ENCODE peak calls at places on chromosomes 13 and 19, in four cellular contexts. G is esophagus muscularis mucosa, Y is cardiac muscle cell, I is H1. Z is an unnamed sample.

GRCh38 chr13:39825886-39826285 is 170.4 kb downstream of the COG6 start:
- DNase-seq in G (no peak), Y (no peak), I (no peak), Z (no peak)

GRCh38 chr13:43057653-43058317 is 34.4 kb downstream of the DNAJC15 start:
- DNase-seq in G (no peak), Y (peak; percentile 38), I (no peak), Z (no peak)

GRCh38 chr19:40599331-40600085 is 1.7 kb upstream of the LTBP4 start:
- DNase-seq in G (no peak), Y (no peak), I (no peak), Z (peak; percentile 73)

GRCh38 chr13:97018029-97018819 is 23.9 kb upstream of the OXGR1 start:
- DNase-seq in G (no peak), Y (peak; percentile 75), I (no peak), Z (no peak)

GRCh38 chr13:86567119-86567518 is 767.9 kb upstream of the SLITRK6 start:
- DNase-seq in G (no peak), Y (no peak), I (no peak), Z (no peak)

GRCh38 chr19:18091217-18091608 is 4.5 kb upstream of the IL12RB1 start:
- DNase-seq in G (no peak), Y (no peak), I (no peak), Z (peak; percentile 74)

GRCh38 chr19:14450168-14450874 is 17.2 kb downstream of the PKN1 start:
- DNase-seq in G (no peak), Y (no peak), I (peak; percentile 94), Z (peak; percentile 64)

GRCh38 chr13:31115616-31116015 is 46.1 kb downstream of the HSPH1 start:
- DNase-seq in G (peak; percentile 90), Y (no peak), I (no peak), Z (no peak)

GRCh38 chr19:43545276-43545675 is 12.3 kb downstream of the ZNF575 start:
- DNase-seq in G (no peak), Y (no peak), I (no peak), Z (no peak)

GRCh38 chr13:75485286-75486062 is 3.5 kb upstream of the TBC1D4 start:
- DNase-seq in G (no peak), Y (peak; percentile 60), I (no peak), Z (no peak)

GRCh38 chr13:93169980-93170379 is 56.6 kb upstream of the GPC6 start:
- DNase-seq in G (no peak), Y (peak; percentile 53), I (no peak), Z (no peak)

GRCh38 chr19:18856385-18857126 is 24.8 kb downstream of the UPF1 start:
- DNase-seq in G (no peak), Y (peak; percentile 58), I (no peak), Z (no peak)

GRCh38 chr13:33787051-33787591 is 30.8 kb upstream of the RFC3 start:
- DNase-seq in G (no peak), Y (no peak), I (no peak), Z (no peak)

GRCh38 chr13:95858286-95859075 is 181.5 kb downstream of the DNAJC3 start:
- DNase-seq in G (no peak), Y (peak; percentile 85), I (no peak), Z (no peak)

GRCh38 chr13:73924607-73925006 is 209.6 kb downstream of the KLF12 start:
- DNase-seq in G (no peak), Y (no peak), I (no peak), Z (no peak)

DNA sequence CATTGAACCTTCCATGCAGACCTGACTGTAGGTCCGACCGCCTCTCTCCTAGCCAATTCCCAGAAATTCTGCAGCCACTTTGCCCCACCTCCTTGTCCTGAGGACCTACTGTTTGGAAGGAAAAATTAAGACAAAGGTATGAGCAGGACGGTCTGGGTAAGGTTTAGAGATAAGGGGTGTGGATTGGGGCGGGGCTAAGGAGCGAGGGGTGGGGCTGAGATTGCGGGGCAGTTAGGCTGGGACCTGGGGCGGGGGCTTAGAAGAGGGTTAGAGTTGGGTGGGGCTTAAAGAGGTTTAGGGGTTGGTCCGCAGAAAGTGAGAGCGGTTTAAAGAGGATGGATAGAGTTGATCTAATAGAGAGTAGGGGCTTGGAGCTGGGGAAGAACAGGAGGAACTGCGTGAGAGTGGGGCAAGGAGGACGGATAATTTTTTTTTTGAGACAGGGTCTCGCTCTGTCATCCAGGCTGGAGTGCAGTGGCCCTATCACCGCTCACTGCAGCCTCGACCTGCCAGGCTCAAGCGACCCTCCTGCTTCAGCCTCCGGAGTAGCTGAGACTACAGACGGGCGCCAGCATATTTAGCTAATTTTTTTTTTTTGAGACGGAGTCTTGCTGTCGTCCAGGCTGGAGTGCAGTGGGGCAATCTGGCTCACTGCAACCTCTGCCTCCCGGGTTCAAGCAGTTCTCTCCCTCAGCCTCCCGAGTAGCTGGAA is 1.7 kb upstream of the ZNF865 start:
- DNase-seq in G (no peak), Y (no peak), I (no peak), Z (no peak)
- H3K4me3 ChIP-seq in G (peak overlapping the region; percentile 87), Y (no peak overlapping the region), I (no peak overlapping the region), Z (no peak overlapping the region)

DNA sequence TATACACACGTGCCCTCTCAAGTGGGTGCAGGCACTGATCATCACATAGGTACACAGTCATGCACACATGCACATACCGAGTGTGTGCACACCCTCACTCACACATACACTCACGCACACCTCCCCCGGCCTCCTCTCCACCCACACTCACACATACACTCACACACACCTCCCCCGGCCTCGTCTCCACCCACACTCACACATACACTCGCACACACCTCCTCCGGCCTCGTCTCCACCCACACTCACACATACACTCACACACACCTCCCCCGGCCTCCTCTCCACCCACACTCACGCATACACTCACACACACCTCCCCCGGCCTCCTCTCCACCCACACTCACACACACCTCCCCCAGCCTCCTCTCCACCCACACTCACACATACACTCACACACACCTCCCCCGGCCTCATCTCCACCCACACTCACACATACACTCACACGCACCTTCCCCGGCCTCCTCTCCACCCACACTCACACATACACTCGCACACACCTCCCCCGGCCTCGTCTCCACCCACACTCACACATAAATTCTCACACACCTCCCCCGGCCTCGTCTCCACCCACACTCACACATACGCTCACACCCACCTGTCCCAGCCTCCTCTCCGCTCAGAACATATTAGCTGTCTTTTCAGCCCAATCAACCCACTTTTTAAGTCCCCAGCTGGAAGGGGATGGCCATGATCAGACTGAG is 105.2 kb upstream of the VSTM2B start:
- DNase-seq in G (no peak), Y (no peak), I (no peak), Z (no peak)
- H3K27ac ChIP-seq in G (no peak overlapping the region), Y (no peak overlapping the region), I (no peak overlapping the region), Z (no peak overlapping the region)

GRCh38 chr19:2045501-2046045 is 5.5 kb downstream of the MKNK2 start:
- DNase-seq in G (no peak), Y (no peak), I (no peak), Z (peak; percentile 71)

GRCh38 chr19:2047076-2047448 is 4.0 kb downstream of the MKNK2 start:
- DNase-seq in G (no peak), Y (no peak), I (no peak), Z (no peak)

GRCh38 chr19:2044709-2045500 is 6.1 kb downstream of the MKNK2 start:
- DNase-seq in G (no peak), Y (no peak), I (no peak), Z (no peak)

GRCh38 chr19:2047449-2048103 is 3.5 kb downstream of the MKNK2 start:
- DNase-seq in G (no peak), Y (no peak), I (no peak), Z (peak; percentile 70)

DNA sequence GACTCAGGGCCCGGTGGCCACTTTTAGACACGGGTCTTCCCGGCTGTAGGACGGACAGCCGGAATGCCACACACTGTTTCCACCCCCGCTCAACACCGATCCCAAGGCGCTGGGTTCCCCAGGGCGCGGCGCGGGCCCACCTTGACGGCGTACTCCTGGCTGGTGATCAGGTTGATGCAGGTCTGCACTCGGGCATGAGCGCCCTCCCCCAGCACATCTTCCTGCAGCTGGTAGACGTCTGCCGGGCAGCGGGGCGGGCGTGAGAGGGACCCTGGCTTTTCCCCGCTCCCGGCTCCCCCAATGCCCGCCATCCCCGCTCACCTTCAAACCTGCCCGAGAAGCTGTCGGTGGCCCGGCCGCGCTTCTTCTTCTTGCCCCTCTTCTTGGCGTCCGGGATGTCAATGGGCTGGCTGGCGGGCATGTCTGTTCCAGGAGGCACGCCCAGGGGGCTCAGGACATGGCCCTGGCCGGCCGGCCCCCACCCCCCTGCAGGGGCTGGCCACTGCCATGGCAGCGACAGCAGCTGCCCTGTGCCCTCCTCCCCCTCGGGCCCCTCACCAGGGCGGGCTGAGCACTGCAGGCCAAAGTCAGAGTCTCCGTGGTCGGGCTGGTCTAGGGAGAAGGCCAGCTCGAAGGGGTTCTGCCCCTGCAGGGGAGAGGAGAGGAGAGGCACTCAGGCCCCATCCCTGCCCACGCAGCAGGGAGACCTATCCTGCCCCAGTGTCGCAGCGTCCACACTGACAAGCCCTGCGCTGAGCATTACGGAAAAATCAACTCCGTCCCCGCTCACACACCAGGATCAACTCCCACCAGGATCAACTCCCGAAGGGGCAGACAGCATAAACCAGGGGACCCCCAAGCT is 4.8 kb downstream of the MKNK2 start:
- DNase-seq in G (no peak), Y (no peak), I (no peak), Z (no peak)
- H3K4me1 ChIP-seq in G (peaks cover 86% of the 10 kb centered on the region), Y (peaks cover 21% of the 10 kb centered on the region), I (peaks cover 28% of the 10 kb centered on the region), Z (peaks cover 24% of the 10 kb centered on the region)

GRCh38 chr19:48862827-48863226 is 5.6 kb downstream of the PLEKHA4 start:
- DNase-seq in G (no peak), Y (no peak), I (no peak), Z (no peak)

GRCh38 chr19:48861313-48861712 is 7.1 kb downstream of the PLEKHA4 start:
- DNase-seq in G (no peak), Y (no peak), I (no peak), Z (no peak)

GRCh38 chr19:48856921-48857320 is 11.5 kb downstream of the PLEKHA4 start:
- DNase-seq in G (no peak), Y (no peak), I (no peak), Z (no peak)

GRCh38 chr19:48859711-48860572 is 8.5 kb downstream of the PLEKHA4 start:
- DNase-seq in G (no peak), Y (no peak), I (no peak), Z (no peak)

GRCh38 chr19:48858984-48859710 is 9.3 kb downstream of the PLEKHA4 start:
- DNase-seq in G (no peak), Y (no peak), I (no peak), Z (peak; percentile 65)
- H3K4me3 ChIP-seq in G (peak overlapping the region; percentile 23), Y (no peak overlapping the region), I (no peak overlapping the region), Z (no peak overlapping the region)

GRCh38 chr13:48489666-48490065 is 43.2 kb downstream of the RCBTB2 start:
- DNase-seq in G (no peak), Y (no peak), I (no peak), Z (no peak)
- H3K27ac ChIP-seq in G (no peak overlapping the region), Y (no peak overlapping the region), I (no peak overlapping the region), Z (no peak overlapping the region)

GRCh38 chr19:35743640-35744306 is 1.4 kb downstream of the U2AF1L4 start:
- DNase-seq in G (no peak), Y (no peak), I (no peak), Z (peak; percentile 57)
- H3K4me1 ChIP-seq in G (peaks cover 51% of the 10 kb centered on the region), Y (peaks cover 3% of the 10 kb centered on the region), I (peaks cover 4% of the 10 kb centered on the region), Z (peaks cover 4% of the 10 kb centered on the region)